ENCODE peak calls at places on chromosomes 7 and 10, in five cellular contexts. M is CD4-positive, alpha-beta T cell; X is thoracic aorta; F is endodermal cell; C is prostate gland. B is an unnamed sample.
A peak's percentile ranks its signal among the peaks of the same experiment; 100 is the strongest.

GRCh38 chr7:2019693-2020511 is 212.8 kb downstream of the MAD1L1 start:
- DNase-seq in C (no peak), X (peak; percentile 16), M (no peak), F (no peak), B (no peak)

GRCh38 chr7:138089080-138089901 is 13.0 kb downstream of the AKR1D1 start:
- DNase-seq in M (no peak), F (no peak), X (no peak), C (no peak), B (no peak)

GRCh38 chr10:104641150-104642000 is at the start of gene SORCS3:
- DNase-seq in C (no peak), F (peak; percentile 86), X (no peak), M (no peak), B (no peak)

GRCh38 chr10:85642082-85642420 is 724.5 kb downstream of the GRID1 start:
- DNase-seq in F (no peak), C (no peak), M (no peak), X (no peak), B (no peak)

GRCh38 chr10:44860811-44861751 is 50.1 kb upstream of the TMEM72 start:
- DNase-seq in M (no peak), X (peak; percentile 22), C (no peak), F (peak; percentile 55), B (no peak)

GRCh38 chr7:127484954-127485353 is 92.4 kb upstream of the ZNF800 start:
- DNase-seq in M (no peak), F (no peak), C (no peak), X (no peak), B (no peak)

GRCh38 chr10:118439824-118440223 is 97.7 kb upstream of the FAM204A start:
- DNase-seq in C (no peak), X (no peak), F (no peak), M (no peak), B (no peak)

GRCh38 chr7:154304231-154304630 is 252.0 kb downstream of the DPP6 start:
- DNase-seq in C (no peak), X (no peak), M (no peak), F (peak; percentile 47), B (no peak)

GRCh38 chr7:2814682-2815522 is 29.2 kb downstream of the GNA12 start:
- DNase-seq in C (no peak), M (no peak), X (no peak), F (peak; percentile 86), B (no peak)

GRCh38 chr7:91892821-91893340 is 12.4 kb upstream of the MTERF1 start:
- DNase-seq in C (no peak), F (peak; percentile 71), M (no peak), X (no peak), B (no peak)

GRCh38 chr10:4057021-4057420 is 272.0 kb upstream of the KLF6 start:
- DNase-seq in C (no peak), X (no peak), F (no peak), M (no peak), B (no peak)

GRCh38 chr10:114631090-114631677 is 26.9 kb downstream of the ABLIM1 start:
- DNase-seq in X (no peak), F (no peak), C (no peak), M (no peak), B (no peak)

GRCh38 chr10:114631678-114632417 is 26.2 kb downstream of the ABLIM1 start:
- DNase-seq in X (no peak), F (peak; percentile 82), M (peak; percentile 3), C (no peak), B (no peak)

GRCh38 chr10:114628106-114628505 is 30.0 kb downstream of the ABLIM1 start:
- DNase-seq in F (no peak), X (no peak), M (no peak), C (no peak), B (no peak)

GRCh38 chr10:114629083-114629823 is 28.8 kb downstream of the ABLIM1 start:
- DNase-seq in F (no peak), M (no peak), X (no peak), C (no peak), B (no peak)

GRCh38 chr10:114629824-114630430 is 28.1 kb downstream of the ABLIM1 start:
- DNase-seq in C (no peak), X (no peak), M (no peak), F (no peak), B (no peak)
- H3K27ac ChIP-seq in C (no peak overlapping the region), X (no peak overlapping the region), M (no peak overlapping the region), F (no peak overlapping the region), B (no peak overlapping the region)

GRCh38 chr7:37047260-37047659 is 323.0 kb upstream of the AOAH start:
- DNase-seq in F (no peak), M (no peak), C (no peak), X (no peak), B (no peak)
- H3K27me3 ChIP-seq in F (no peaks in the 10 kb centered on the region), M (no peaks in the 10 kb centered on the region), C (no peaks in the 10 kb centered on the region), X (no peaks in the 10 kb centered on the region), B (no peaks in the 10 kb centered on the region)

DNA sequence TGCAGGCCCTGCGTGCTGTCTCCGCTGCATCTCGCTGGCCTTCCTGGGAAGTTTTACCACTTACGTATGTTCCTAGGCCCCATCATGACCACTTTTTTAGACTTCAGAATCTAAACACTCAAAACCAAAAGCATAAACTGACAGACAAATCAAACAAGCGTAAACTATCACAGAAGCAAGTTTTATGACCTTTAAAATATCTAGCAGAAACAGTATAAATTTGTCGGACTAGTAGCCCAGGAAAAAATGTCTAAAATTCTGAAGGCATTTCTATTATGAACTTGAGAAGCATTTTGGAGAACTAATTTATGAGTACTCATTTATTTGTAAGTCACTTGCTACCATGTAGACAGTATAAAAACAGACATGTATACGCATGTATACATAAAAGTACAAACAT is 10.6 kb downstream of the LRRC27 start:
- DNase-seq in F (no peak), M (no peak), X (no peak), C (no peak), B (no peak)
- H3K27ac ChIP-seq in F (no peak overlapping the region), M (no peak overlapping the region), X (no peak overlapping the region), C (no peak overlapping the region), B (no peak overlapping the region)

DNA sequence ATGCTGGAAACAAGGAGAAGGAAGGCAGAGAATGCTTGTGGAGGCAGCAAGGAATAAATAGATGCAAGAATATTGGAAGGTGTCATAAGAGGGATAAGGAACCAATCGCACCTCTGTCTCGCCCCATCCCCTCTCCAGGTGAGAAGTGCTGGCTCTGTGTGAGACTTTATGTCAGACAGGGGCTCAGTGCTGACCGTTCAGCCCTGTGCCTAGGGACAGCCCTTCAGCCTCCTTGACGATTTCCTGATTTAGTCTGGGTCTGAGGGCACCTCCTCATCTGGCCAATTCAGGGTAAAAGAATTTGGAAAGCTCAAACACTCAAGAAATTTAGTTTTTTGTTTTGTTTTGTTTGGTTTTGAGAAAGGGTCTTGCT is 54.9 kb downstream of the FAM241B start:
- DNase-seq in X (no peak), C (no peak), F (peak; percentile 65), M (no peak), B (no peak)
- H3K27me3 ChIP-seq in X (no peaks in the 10 kb centered on the region), C (no peaks in the 10 kb centered on the region), F (no peaks in the 10 kb centered on the region), M (no peaks in the 10 kb centered on the region), B (no peaks in the 10 kb centered on the region)

GRCh38 chr7:93147358-93147757 is 827 bp downstream of the SAMD9L start:
- DNase-seq in F (peak; percentile 47), M (peak; percentile 10), C (peak; percentile 9), X (no peak), B (no peak)
- H3K27ac ChIP-seq in F (no peak overlapping the region), M (no peak overlapping the region), C (no peak overlapping the region), X (no peak overlapping the region), B (no peak overlapping the region)

DNA sequence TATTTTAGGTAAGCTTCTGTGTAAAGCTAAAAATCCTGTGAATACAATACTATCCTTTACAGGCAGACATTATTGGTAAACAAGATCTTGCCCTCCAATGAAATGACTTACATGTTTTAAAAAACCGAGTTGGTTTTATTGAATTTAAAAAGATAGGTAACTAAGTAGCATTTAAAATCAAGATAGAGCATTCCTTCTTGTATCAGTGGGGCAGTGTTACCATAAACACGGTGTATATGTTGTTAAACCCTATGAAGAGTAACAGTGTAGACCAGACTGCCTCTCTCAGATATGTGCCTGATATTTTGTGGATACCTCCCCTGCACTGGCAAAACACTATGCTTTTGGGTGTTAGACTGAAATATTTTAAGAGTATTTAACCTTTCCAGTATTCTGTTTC is 81.1 kb downstream of the SNX10 start:
- DNase-seq in M (no peak), F (no peak), C (no peak), X (no peak), B (no peak)
- H3K27me3 ChIP-seq in M (peaks cover 31% of the 10 kb centered on the region), F (peaks cover 25% of the 10 kb centered on the region), C (no peaks in the 10 kb centered on the region), X (peaks cover 19% of the 10 kb centered on the region), B (no peaks in the 10 kb centered on the region)

GRCh38 chr7:141408440-141408839 is 142.8 kb upstream of the AGK start:
- DNase-seq in F (no peak), C (no peak), X (no peak), M (no peak), B (no peak)
- H3K27ac ChIP-seq in F (no peak overlapping the region), C (no peak overlapping the region), X (no peak overlapping the region), M (no peak overlapping the region), B (no peak overlapping the region)